ENCODE peak calls at places on chromosomes 12 and 14, in five cellular contexts. F is AG10803; P is amniotic stem cell; R is stimulated activated CD4-positive, alpha-beta T cell treated with anti-CD3 and anti-CD28 coated beads, Interleukin-1b, Interleukin-23, amount 100 ng/mL, for 24 hours; A is GM04503. D is an unnamed sample.

GRCh38 chr12:84507914-84508313 is 404.7 kb downstream of the SLC6A15 start:
- DNase-seq in F (peak; percentile 61), P (no peak), R (no peak), A (no peak), D (no peak)

GRCh38 chr14:55160989-55161388 is 30.4 kb downstream of the DLGAP5 start:
- DNase-seq in F (peak; percentile 41), P (no peak), R (no peak), A (no peak), D (peak; percentile 64)

GRCh38 chr12:111685322-111685810 is 390 bp downstream of the BRAP start:
- DNase-seq in F (no peak), P (no peak), R (no peak), A (no peak), D (no peak)

GRCh38 chr12:56629459-56630179 is 507 bp downstream of the BAZ2A start:
- DNase-seq in F (no peak), P (no peak), R (peak; percentile 48), A (no peak), D (no peak)

GRCh38 chr14:32940066-32940651 is 1.5 kb downstream of the NPAS3 start:
- DNase-seq in F (peak; percentile 6), P (no peak), R (no peak), A (no peak), D (no peak)

GRCh38 chr12:69988601-69989194 is 163.7 kb downstream of the MYRFL start:
- DNase-seq in F (peak; percentile 87), P (no peak), R (no peak), A (peak; percentile 59), D (peak; percentile 67)

GRCh38 chr12:16726879-16727278 is 120.9 kb upstream of the LMO3 start:
- DNase-seq in F (no peak), P (no peak), R (no peak), A (no peak), D (no peak)

GRCh38 chr14:58770501-58770982 is 132.8 kb downstream of the DACT1 start:
- DNase-seq in F (no peak), P (no peak), R (no peak), A (no peak), D (no peak)

GRCh38 chr12:15527201-15527782 is 205.0 kb downstream of the PTPRO start:
- DNase-seq in F (no peak), P (no peak), R (no peak), A (no peak), D (peak; percentile 41)

GRCh38 chr12:16019131-16019530 is 108.0 kb downstream of the DERA start:
- DNase-seq in F (peak; percentile 45), P (no peak), R (no peak), A (no peak), D (peak; percentile 66)

GRCh38 chr12:120394483-120395367 is 25.8 kb upstream of the MSI1 start:
- DNase-seq in F (no peak), P (no peak), R (no peak), A (no peak), D (no peak)

D was measured in EH.